ENCODE peak calls at places on chromosomes 2 and 18, in eight cellular contexts. N is heart left ventricle, P is cardiac fibroblast, Y is tibial artery, I is right lobe of liver, Q is fibroblast of lung, T is neural crest cell, M is astrocyte of the spinal cord. Z is an unnamed sample.

GRCh38 chr18:68176901-68177300 is 538.0 kb downstream of the TMX3 start:
- DNase-seq in T (no peak), M (no peak), P (no peak), N (no peak), Y (no peak), I (no peak), Q (no peak), Z (no peak)

GRCh38 chr2:157418215-157418614 is 25.7 kb downstream of the CYTIP start:
- DNase-seq in T (no peak), N (no peak), Q (no peak), P (no peak), M (no peak), Y (no peak), I (no peak), Z (no peak)

GRCh38 chr2:235501663-235502009 is 7.8 kb downstream of the AGAP1 start:
- DNase-seq in P (no peak), Q (no peak), M (no peak), N (no peak), T (no peak), I (no peak), Y (no peak), Z (no peak)

GRCh38 chr18:74791501-74792188 is 194.0 kb downstream of the ZNF407 start:
- DNase-seq in I (no peak), Q (no peak), M (peak), N (no peak), P (no peak), Y (no peak), T (no peak), Z (no peak)

GRCh38 chr2:85539361-85540130 is 578 bp downstream of the MAT2A start:
- DNase-seq in N (peak), I (peak), Q (peak), Y (peak), P (peak), M (peak), T (peak), Z (peak)

GRCh38 chr2:127106998-127107621 is at the start of gene BIN1:
- DNase-seq in I (peak), N (peak), M (peak), T (peak), Y (peak), Q (peak), P (peak), Z (peak)

GRCh38 chr2:195419033-195419432 is 238.0 kb upstream of the SLC39A10 start:
- DNase-seq in N (no peak), T (no peak), Q (no peak), M (no peak), I (no peak), P (no peak), Y (no peak), Z (no peak)

GRCh38 chr2:198006733-198007132 is 202.3 kb downstream of the PLCL1 start:
- DNase-seq in I (no peak), N (no peak), T (no peak), P (no peak), Q (no peak), M (no peak), Y (no peak), Z (no peak)

GRCh38 chr18:5237083-5237722 is 40.1 kb upstream of the AKAIN1 start:
- DNase-seq in Q (peak), Y (no peak), P (peak), T (no peak), M (no peak), N (no peak), I (peak), Z (peak)

DNA sequence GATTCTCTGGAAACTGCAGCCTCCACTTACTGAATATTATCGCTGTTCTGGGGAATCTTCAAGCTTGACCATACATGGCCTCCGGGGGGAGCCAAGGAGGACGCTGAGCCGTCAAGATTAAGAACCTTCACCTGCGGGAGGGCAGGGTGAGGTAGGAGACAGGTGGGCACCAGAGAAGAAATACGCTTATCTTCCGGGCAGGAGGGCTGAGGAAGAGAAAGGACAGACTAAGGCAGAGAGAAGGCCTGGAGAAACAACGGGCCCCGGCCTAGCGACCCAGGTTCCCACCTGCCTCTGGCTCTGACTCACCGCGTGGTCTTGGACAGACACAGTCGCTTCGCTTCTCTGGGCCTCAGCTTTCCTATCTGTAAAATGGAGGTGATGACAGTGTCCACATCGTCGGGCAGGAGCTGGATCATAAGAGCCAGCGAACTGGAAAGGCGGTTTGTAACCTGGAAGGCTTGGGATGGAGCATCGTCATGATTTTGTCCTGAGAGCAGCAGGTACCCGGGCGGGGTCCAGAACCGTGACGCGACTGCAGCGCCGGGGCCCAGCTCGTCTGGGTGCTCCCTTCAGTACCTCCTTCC is 659 bp downstream of the ZNF142 start:
- DNase-seq in P (peak), T (peak), Q (peak), M (peak), I (no peak), Y (no peak), N (no peak), Z (no peak)
- TF ChIP-seq CTCF in P (peak), T (peak), Q (peak), M (peak), I (peak), Y (no peak), N (peak), Z (no peak)

GRCh38 chr18:46346896-46347630 is 242.9 kb downstream of the HAUS1 start:
- DNase-seq in P (no peak), Y (no peak), N (no peak), I (no peak), M (no peak), T (no peak), Q (no peak), Z (no peak)

GRCh38 chr18:46344416-46345180 is 240.4 kb downstream of the HAUS1 start:
- DNase-seq in Y (no peak), Q (no peak), T (no peak), N (no peak), I (no peak), P (no peak), M (no peak), Z (no peak)

GRCh38 chr18:46345181-46345465 is 240.9 kb downstream of the HAUS1 start:
- DNase-seq in T (no peak), N (no peak), I (no peak), M (no peak), P (no peak), Y (no peak), Q (no peak), Z (no peak)

GRCh38 chr18:46343940-46344372 is 239.8 kb downstream of the HAUS1 start:
- DNase-seq in M (no peak), Q (no peak), Y (peak), I (peak), N (peak), P (no peak), T (no peak), Z (peak)

GRCh38 chr18:46346213-46346612 is 242.0 kb downstream of the HAUS1 start:
- DNase-seq in Q (no peak), P (no peak), M (no peak), I (no peak), T (no peak), N (no peak), Y (no peak), Z (no peak)
- TF ChIP-seq CTCF in Q (no peak), P (no peak), M (no peak), I (no peak), T (no peak), N (no peak), Y (no peak), Z (no peak)

GRCh38 chr2:11129598-11130449 is 25.4 kb upstream of the SLC66A3 start:
- DNase-seq in P (peak), Y (no peak), T (peak), N (peak), M (no peak), I (peak), Q (no peak), Z (peak)
- TF ChIP-seq CTCF in P (no peak), Y (no peak), T (peak), N (peak), M (peak), I (peak), Q (no peak), Z (peak)

DNA sequence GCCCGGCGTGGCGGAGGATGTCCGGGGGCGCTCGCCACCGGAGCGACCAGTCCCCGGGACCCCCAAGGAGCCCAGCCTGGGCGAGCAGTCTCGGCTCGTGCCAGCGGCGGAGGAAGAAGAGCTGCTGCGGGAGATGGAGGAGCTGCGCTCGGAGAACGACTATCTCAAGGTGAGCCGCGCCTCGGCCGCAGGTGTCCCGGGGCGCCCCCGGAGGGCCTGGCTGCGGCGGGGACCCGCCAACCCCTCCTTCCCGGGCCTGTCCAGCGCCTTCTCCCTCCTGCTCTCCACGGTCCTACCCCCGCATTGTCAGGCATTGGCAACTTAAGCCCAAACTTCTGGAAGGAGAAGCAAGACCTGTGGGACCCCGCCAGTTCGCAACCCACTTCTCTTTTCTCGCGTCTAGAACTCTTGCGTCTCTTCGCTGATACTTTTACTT is 1.2 kb downstream of the MTCL1 start:
- DNase-seq in N (no peak), M (peak), P (no peak), I (no peak), Y (no peak), Q (no peak), T (no peak), Z (no peak)
- TF ChIP-seq CTCF in N (no peak), M (no peak), P (no peak), I (no peak), Y (no peak), Q (no peak), T (no peak), Z (no peak)